ENCODE peak calls at places on chromosomes 1 and 21, in seven cellular contexts. P is H9, E is mesendoderm, B is IMR-90, X is H1, W is trophoblast cell, A is mesenchymal stem cell. V is an unnamed sample.

GRCh38 chr21:23524685-23525084 is 2082.6 kb downstream of the MRPL39 start:
- DNase-seq in W (no peak), P (no peak), B (no peak), E (no peak), X (no peak), A (no peak), V (no peak)

GRCh38 chr1:202656951-202657646 is 53.2 kb downstream of the SYT2 start:
- DNase-seq in E (peak), B (peak), X (peak), W (peak), P (peak), A (peak), V (peak)

GRCh38 chr1:44646276-44646675 is 28.0 kb downstream of the TMEM53 start:
- DNase-seq in A (no peak), P (no peak), W (peak), E (no peak), B (peak), X (no peak), V (no peak)

GRCh38 chr1:69082312-69082711 is 485.4 kb upstream of the LRRC7 start:
- DNase-seq in W (no peak), X (no peak), B (no peak), A (no peak), P (no peak), E (peak), V (no peak)

GRCh38 chr1:169163059-169163458 is 56.6 kb downstream of the ATP1B1 start:
- DNase-seq in A (no peak), X (no peak), W (no peak), P (no peak), B (peak), E (no peak), V (no peak)

GRCh38 chr1:15322648-15323350 is 75.8 kb downstream of the FHAD1 start:
- DNase-seq in E (peak), W (no peak), A (peak), P (no peak), X (no peak), B (no peak), V (no peak)

GRCh38 chr1:192702212-192702993 is 66.5 kb downstream of the RGS13 start:
- DNase-seq in P (no peak), X (no peak), B (peak), W (peak), A (peak), E (peak), V (no peak)

GRCh38 chr1:34645109-34645688 is 109.6 kb upstream of the GJB5 start:
- DNase-seq in B (no peak), E (no peak), W (no peak), A (no peak), X (no peak), P (no peak), V (no peak)

GRCh38 chr1:1535298-1535988 is 5.0 kb downstream of the TMEM240 start:
- DNase-seq in E (no peak), A (no peak), X (no peak), W (no peak), P (no peak), B (no peak), V (no peak)
- H3K4ac ChIP-seq in E (no peak), A (no peak), X (no peak), W (no peak), P (no peak), B (no peak), V (no peak)

DNA sequence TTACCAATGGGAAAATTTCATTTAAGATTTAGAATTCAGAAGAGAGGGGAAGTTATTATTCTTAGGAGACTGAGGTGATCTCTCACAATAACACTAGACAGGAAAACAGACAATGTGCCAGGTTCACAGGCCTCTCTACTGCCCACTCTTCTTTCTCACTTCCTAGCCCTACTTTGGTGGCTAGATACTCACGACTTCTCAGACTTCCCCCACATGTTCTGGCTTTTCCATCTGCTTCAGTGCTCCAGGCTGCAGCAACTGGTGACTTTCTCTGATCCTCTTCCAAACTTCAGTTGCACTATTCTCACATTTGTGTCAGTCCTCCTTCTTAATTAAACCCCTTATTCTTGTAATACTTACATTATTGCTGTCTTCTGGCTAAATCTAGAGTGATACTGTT is 208.7 kb upstream of the KCTD3 start:
- DNase-seq in A (no peak), P (no peak), E (no peak), B (no peak), X (no peak), W (no peak), V (no peak)
- H3K27ac ChIP-seq in A (no peak), P (no peak), E (no peak), B (no peak), X (no peak), W (no peak), V (no peak)

DNA sequence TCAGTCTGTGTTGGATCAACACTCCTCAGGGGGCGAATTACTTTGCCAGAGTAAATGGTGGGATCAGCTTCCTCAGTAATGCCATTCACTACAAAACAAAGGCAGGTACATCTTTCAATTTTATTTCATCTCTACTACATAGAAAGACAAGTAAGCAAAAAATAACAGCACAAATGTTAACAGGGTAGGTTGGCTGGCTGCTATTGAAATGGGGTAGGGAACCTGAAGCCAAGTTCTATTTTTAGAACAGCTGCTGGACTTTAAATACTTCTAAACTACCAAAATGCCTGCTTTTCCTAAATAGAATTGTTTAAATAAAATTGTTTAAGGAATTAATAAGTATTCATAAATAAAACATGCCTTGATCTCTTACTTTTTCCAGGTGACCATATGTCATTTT is 7.3 kb upstream of the NRAS start:
- DNase-seq in W (no peak), X (no peak), A (no peak), B (no peak), E (no peak), P (no peak), V (no peak)
- H3K4ac ChIP-seq in W (no peak), X (no peak), A (no peak), B (no peak), E (no peak), P (no peak), V (no peak)

GRCh38 chr1:23545851-23546250 is 13.4 kb downstream of the ID3 start:
- DNase-seq in P (no peak), E (no peak), B (no peak), X (no peak), W (no peak), A (no peak), V (no peak)
- H3K27ac ChIP-seq in P (no peak), E (no peak), B (no peak), X (no peak), W (no peak), A (no peak), V (no peak)

V was measured in neuronal stem cell.